ENCODE peak calls at places on chromosomes 13 and 19, in eight cellular contexts. G is fibroblast of mammary gland, N is progenitor cell of endocrine pancreas, J is lower lobe of right lung, Q is kidney epithelial cell, R is fibroblast of pulmonary artery, B is WTC11, I is B cell. D is an unnamed sample.

GRCh38 chr19:7456964-7457541 is 31.8 kb downstream of the PEX11G start:
- DNase-seq in G (peak), N (no peak), J (no peak), Q (no peak), R (no peak), B (no peak), I (no peak), D (no peak)

GRCh38 chr19:55379161-55379560 is 2.5 kb downstream of the TMEM190 start:
- DNase-seq in G (no peak), N (no peak), J (no peak), Q (no peak), R (no peak), B (no peak), I (no peak), D (no peak)

GRCh38 chr13:75798353-75799245 is 162.5 kb downstream of the LMO7 start:
- DNase-seq in G (peak), N (no peak), J (no peak), Q (no peak), R (peak), B (no peak), I (no peak), D (no peak)

GRCh38 chr13:45219938-45220375 is 19.1 kb upstream of the KCTD4 start:
- DNase-seq in G (peak), N (no peak), J (no peak), Q (peak), R (peak), B (no peak), I (no peak), D (no peak)

GRCh38 chr19:42226886-42227285 is 6.8 kb downstream of the ZNF526 start:
- DNase-seq in G (peak), N (no peak), J (no peak), Q (no peak), R (no peak), B (no peak), I (no peak), D (no peak)

GRCh38 chr19:49507803-49508494 is 4.5 kb upstream of the FCGRT start:
- DNase-seq in G (no peak), N (no peak), J (no peak), Q (no peak), R (no peak), B (no peak), I (no peak), D (no peak)

GRCh38 chr19:44149776-44150175 is 8.4 kb downstream of the ZNF234 start:
- DNase-seq in G (no peak), N (no peak), J (no peak), Q (no peak), R (no peak), B (no peak), I (no peak), D (no peak)

GRCh38 chr13:52026246-52026626 is 1.7 kb downstream of the UTP14C start:
- DNase-seq in G (no peak), N (no peak), J (no peak), Q (no peak), R (no peak), B (no peak), I (no peak), D (no peak)

GRCh38 chr19:8697671-8698432 is 743 bp downstream of the ACTL9 start:
- DNase-seq in G (no peak), N (no peak), J (no peak), Q (no peak), R (no peak), B (peak), I (no peak), D (no peak)

GRCh38 chr13:107730835-107731234 is 484.5 kb downstream of the LIG4 start:
- DNase-seq in G (no peak), N (no peak), J (no peak), Q (no peak), R (peak), B (no peak), I (no peak), D (no peak)

GRCh38 chr13:111526922-111527321 is 206.5 kb downstream of the TEX29 start:
- DNase-seq in G (no peak), N (no peak), J (peak), Q (no peak), R (no peak), B (no peak), I (no peak), D (no peak)

GRCh38 chr13:53821632-53822031 is 793.0 kb downstream of the OLFM4 start:
- DNase-seq in G (no peak), N (no peak), J (no peak), Q (no peak), R (no peak), B (no peak), I (no peak), D (no peak)

GRCh38 chr13:114148521-114148855 is 16.1 kb upstream of the RASA3 start:
- DNase-seq in G (no peak), N (no peak), J (peak), Q (no peak), R (no peak), B (no peak), I (peak), D (peak)

GRCh38 chr19:49056101-49056901 is 1.2 kb downstream of the CGB7 start:
- DNase-seq in G (peak), N (peak), J (peak), Q (peak), R (peak), B (peak), I (peak), D (peak)

GRCh38 chr13:19085258-19085657 is 96.4 kb downstream of the TUBA3C start:
- DNase-seq in G (no peak), N (no peak), J (peak), Q (no peak), R (no peak), B (no peak), I (no peak), D (no peak)

GRCh38 chr13:110886475-110887241 is 28.2 kb downstream of the ANKRD10 start:
- DNase-seq in G (no peak), N (no peak), J (no peak), Q (no peak), R (no peak), B (no peak), I (no peak), D (no peak)

GRCh38 chr19:29645491-29645867 is 19.8 kb upstream of the PLEKHF1 start:
- DNase-seq in G (no peak), N (no peak), J (no peak), Q (no peak), R (no peak), B (no peak), I (no peak), D (no peak)

GRCh38 chr13:94595006-94595942 is 678 bp downstream of the TGDS start:
- DNase-seq in G (peak), N (no peak), J (no peak), Q (no peak), R (peak), B (no peak), I (peak), D (peak)

GRCh38 chr19:41908724-41909464 is 19.4 kb downstream of the ERFL start:
- DNase-seq in G (no peak), N (no peak), J (no peak), Q (no peak), R (no peak), B (no peak), I (no peak), D (no peak)

GRCh38 chr13:28494861-28495585 is at the start of gene FLT1:
- DNase-seq in G (no peak), N (peak), J (peak), Q (no peak), R (peak), B (peak), I (peak), D (no peak)

GRCh38 chr13:28494537-28494860 is 429 bp downstream of the FLT1 start:
- DNase-seq in G (no peak), N (no peak), J (peak), Q (no peak), R (peak), B (no peak), I (no peak), D (peak)

GRCh38 chr13:28489975-28490550 is 4.9 kb downstream of the FLT1 start:
- DNase-seq in G (no peak), N (no peak), J (no peak), Q (no peak), R (no peak), B (no peak), I (no peak), D (no peak)

GRCh38 chr13:28493740-28494536 is 990 bp downstream of the FLT1 start:
- DNase-seq in G (no peak), N (peak), J (peak), Q (no peak), R (no peak), B (peak), I (peak), D (peak)

GRCh38 chr13:28492527-28493367 is 2.2 kb downstream of the FLT1 start:
- DNase-seq in G (no peak), N (no peak), J (no peak), Q (no peak), R (no peak), B (no peak), I (no peak), D (peak)
- TF ChIP-seq CTCF in G (no peak), N (no peak), J (no peak), Q (no peak), R (no peak), B (no peak), I (no peak), D (no peak)

DNA sequence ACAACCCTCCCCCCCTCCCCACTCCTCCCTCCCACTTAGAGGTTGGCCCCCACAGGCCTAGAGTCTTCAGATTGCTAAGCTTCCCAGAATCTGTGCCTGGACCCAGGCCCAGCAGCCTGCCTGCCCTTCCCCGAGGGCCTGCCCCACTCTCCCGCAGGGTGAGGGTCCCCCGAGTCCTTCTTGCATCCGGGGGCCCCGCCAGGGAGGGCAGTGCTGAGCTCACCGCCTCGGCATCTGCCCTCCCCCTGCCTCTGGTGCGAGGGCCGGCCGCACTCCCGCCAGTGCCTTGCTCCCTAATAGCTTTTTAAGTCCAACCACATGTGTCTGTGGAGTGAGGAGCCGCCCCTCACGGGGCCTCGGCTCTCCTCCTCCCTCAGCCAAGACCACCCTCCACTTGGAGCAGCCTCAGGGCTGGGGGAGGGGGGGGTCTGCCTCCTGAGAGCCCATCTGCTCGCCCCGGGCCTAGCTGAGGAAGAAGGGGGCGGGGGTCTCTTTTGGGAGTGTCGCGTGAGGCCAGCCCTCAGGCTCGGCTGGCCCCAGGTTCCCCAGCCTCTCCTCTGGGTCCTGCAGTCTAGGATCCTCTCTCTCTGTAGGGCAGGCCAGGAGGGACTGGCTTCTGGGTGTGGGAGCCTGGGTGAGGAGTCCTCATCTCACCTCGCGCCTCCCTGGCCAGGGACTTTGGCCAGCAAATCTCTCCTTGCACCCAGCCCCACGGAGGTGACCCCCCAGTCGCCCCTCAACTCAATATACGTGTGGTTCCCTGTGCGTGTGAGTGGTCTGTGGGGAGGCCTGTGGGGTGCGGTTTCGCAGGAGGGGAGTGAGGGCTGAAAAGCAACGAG is 47.2 kb downstream of the LYL1 start:
- DNase-seq in G (peak), N (no peak), J (peak), Q (no peak), R (peak), B (peak), I (no peak), D (no peak)
- TF ChIP-seq CTCF in G (no peak), N (peak), J (no peak), Q (no peak), R (no peak), B (no peak), I (no peak), D (no peak)

GRCh38 chr19:11461453-11461852 is 19.4 kb downstream of the ELAVL3 start:
- DNase-seq in G (no peak), N (no peak), J (no peak), Q (no peak), R (no peak), B (no peak), I (no peak), D (no peak)

GRCh38 chr19:11458236-11458900 is 22.5 kb downstream of the ELAVL3 start:
- DNase-seq in G (no peak), N (no peak), J (no peak), Q (no peak), R (no peak), B (no peak), I (no peak), D (peak)

GRCh38 chr19:11457115-11457514 is 21.7 kb downstream of the PRKCSH start:
- DNase-seq in G (no peak), N (no peak), J (no peak), Q (no peak), R (no peak), B (no peak), I (no peak), D (no peak)

GRCh38 chr19:11457831-11458230 is 22.4 kb downstream of the PRKCSH start:
- DNase-seq in G (no peak), N (no peak), J (no peak), Q (no peak), R (no peak), B (no peak), I (no peak), D (no peak)

GRCh38 chr19:11460207-11460606 is 20.6 kb downstream of the ELAVL3 start:
- DNase-seq in G (no peak), N (no peak), J (no peak), Q (no peak), R (no peak), B (peak), I (no peak), D (peak)
- TF ChIP-seq CTCF in G (peak), N (peak), J (no peak), Q (peak), R (peak), B (peak), I (no peak), D (no peak)

GRCh38 chr19:31253816-31254551 is 95.3 kb downstream of the TSHZ3 start:
- DNase-seq in G (no peak), N (no peak), J (no peak), Q (no peak), R (peak), B (no peak), I (no peak), D (no peak)

GRCh38 chr19:31256601-31256990 is 92.6 kb downstream of the TSHZ3 start:
- DNase-seq in G (no peak), N (no peak), J (no peak), Q (no peak), R (no peak), B (no peak), I (no peak), D (no peak)

GRCh38 chr19:31255863-31256600 is 93.2 kb downstream of the TSHZ3 start:
- DNase-seq in G (no peak), N (no peak), J (no peak), Q (no peak), R (no peak), B (no peak), I (no peak), D (no peak)

GRCh38 chr19:31254611-31255010 is 94.6 kb downstream of the TSHZ3 start:
- DNase-seq in G (no peak), N (no peak), J (no peak), Q (no peak), R (no peak), B (no peak), I (no peak), D (no peak)

GRCh38 chr19:31255174-31255862 is 93.9 kb downstream of the TSHZ3 start:
- DNase-seq in G (no peak), N (no peak), J (no peak), Q (no peak), R (no peak), B (no peak), I (no peak), D (no peak)
- TF ChIP-seq CTCF in G (no peak), N (no peak), J (no peak), Q (no peak), R (no peak), B (no peak), I (no peak), D (no peak)

GRCh38 chr13:36840718-36841250 is 21.8 kb downstream of the RFXAP start:
- DNase-seq in G (no peak), N (no peak), J (no peak), Q (no peak), R (no peak), B (no peak), I (no peak), D (no peak)
- TF ChIP-seq CTCF in G (no peak), N (no peak), J (no peak), Q (no peak), R (no peak), B (no peak), I (no peak), D (no peak)

GRCh38 chr19:2039082-2039958 is 11.7 kb downstream of the MKNK2 start:
- DNase-seq in G (no peak), N (no peak), J (no peak), Q (no peak), R (no peak), B (no peak), I (peak), D (no peak)
- TF ChIP-seq CTCF in G (no peak), N (no peak), J (no peak), Q (no peak), R (no peak), B (no peak), I (no peak), D (no peak)

GRCh38 chr13:112711528-112712265 is 21.9 kb downstream of the ATP11A start:
- DNase-seq in G (peak), N (peak), J (peak), Q (peak), R (peak), B (peak), I (no peak), D (peak)
- TF ChIP-seq CTCF in G (peak), N (peak), J (peak), Q (peak), R (peak), B (no peak), I (no peak), D (no peak)

D was measured in GM20000.